ENCODE peak calls at places on chromosomes 16 and 17, in four cellular contexts. A is progenitor cell of endocrine pancreas, Z is heart left ventricle, L is fibroblast of mammary gland. K is an unnamed sample.

GRCh38 chr16:29664133-29664912 is 1.3 kb downstream of the SPN start:
- DNase-seq in Z (no peak), A (no peak), L (no peak), K (no peak)

GRCh38 chr16:30421010-30421409 is 8.8 kb downstream of the DCTPP1 start:
- DNase-seq in Z (no peak), L (no peak), A (no peak), K (no peak)

GRCh38 chr17:27906623-27907022 is 13.5 kb upstream of the LYRM9 start:
- DNase-seq in A (no peak), Z (no peak), L (no peak), K (no peak)

GRCh38 chr17:68509151-68510057 is 2.8 kb upstream of the PRKAR1A start:
- DNase-seq in Z (peak), L (no peak), A (no peak), K (no peak)

GRCh38 chr17:78925662-78926555 is 722 bp upstream of the TIMP2 start:
- DNase-seq in L (peak), Z (peak), A (no peak), K (no peak)

GRCh38 chr17:8904686-8905085 is 37.2 kb upstream of the PIK3R6 start:
- DNase-seq in Z (no peak), L (no peak), A (no peak), K (no peak)

GRCh38 chr17:77501101-77501566 is 360.4 kb downstream of the SEC14L1 start:
- DNase-seq in A (no peak), Z (no peak), L (peak), K (no peak)

GRCh38 chr16:87897563-87898505 is 28.5 kb upstream of the SLC7A5 start:
- DNase-seq in Z (no peak), A (no peak), L (no peak), K (no peak)

GRCh38 chr16:87974190-87974589 is 23.0 kb downstream of the BANP start:
- DNase-seq in Z (no peak), A (no peak), L (no peak), K (no peak)

GRCh38 chr17:11238710-11239109 is 2.3 kb upstream of the SHISA6 start:
- DNase-seq in L (no peak), Z (no peak), A (no peak), K (no peak)

GRCh38 chr17:35449371-35449931 is 885 bp upstream of the SLFN13 start:
- DNase-seq in Z (peak), A (no peak), L (peak), K (no peak)

GRCh38 chr17:63419949-63420867 is 25.9 kb downstream of the CYB561 start:
- DNase-seq in Z (no peak), L (no peak), A (no peak), K (no peak)

GRCh38 chr17:37774508-37774907 is 29.6 kb upstream of the HNF1B start:
- DNase-seq in A (no peak), Z (no peak), L (no peak), K (no peak)

GRCh38 chr17:70913086-70913485 is 743.8 kb downstream of the KCNJ2 start:
- DNase-seq in L (peak), Z (no peak), A (no peak), K (no peak)

GRCh38 chr17:901964-902363 is 77.6 kb downstream of the NXN start:
- DNase-seq in A (no peak), L (no peak), Z (no peak), K (no peak)

GRCh38 chr17:57622886-57623433 is 122.1 kb downstream of the CCDC182 start:
- DNase-seq in Z (no peak), L (peak), A (no peak), K (no peak)

GRCh38 chr17:80871341-80871740 is 120.3 kb upstream of the CHMP6 start:
- DNase-seq in A (no peak), Z (no peak), L (no peak), K (no peak)

GRCh38 chr16:3171181-3171854 is 16.7 kb upstream of the OR1F1 start:
- DNase-seq in L (no peak), Z (no peak), A (no peak), K (no peak)

GRCh38 chr17:48711128-48711527 is 11.2 kb downstream of the PRAC1 start:
- DNase-seq in A (no peak), L (no peak), Z (no peak), K (no peak)

GRCh38 chr16:15887283-15887682 is 1.1 kb downstream of the CEP20 start:
- DNase-seq in Z (no peak), L (peak), A (no peak), K (no peak)

GRCh38 chr17:4584835-4585187 is 482 bp downstream of the SMTNL2 start:
- DNase-seq in A (no peak), L (no peak), Z (no peak), K (no peak)

GRCh38 chr16:4270091-4270490 is 2.7 kb downstream of the TFAP4 start:
- DNase-seq in Z (no peak), A (no peak), L (no peak), K (no peak)

GRCh38 chr16:4273858-4274291 is 1.1 kb upstream of the TFAP4 start:
- DNase-seq in L (peak), A (no peak), Z (peak), K (no peak)

GRCh38 chr16:4270595-4270994 is 2.2 kb downstream of the TFAP4 start:
- DNase-seq in L (no peak), A (no peak), Z (no peak), K (no peak)

GRCh38 chr16:4272114-4272954 is 489 bp downstream of the TFAP4 start:
- DNase-seq in L (peak), Z (peak), A (peak), K (no peak)

GRCh38 chr16:4271176-4272113 is 1.4 kb downstream of the TFAP4 start:
- DNase-seq in A (peak), Z (peak), L (peak), K (peak)
- TF ChIP-seq CTCF in A (peak), Z (no peak), L (no peak), K (no peak)

GRCh38 chr17:74776990-74777389 is 845 bp upstream of the NAT9 start:
- DNase-seq in L (no peak), Z (no peak), A (no peak), K (no peak)

GRCh38 chr17:74773871-74774286 is 2.3 kb downstream of the NAT9 start:
- DNase-seq in L (peak), Z (no peak), A (no peak), K (no peak)

GRCh38 chr17:74777884-74778490 is 1.8 kb upstream of the NAT9 start:
- DNase-seq in L (peak), A (no peak), Z (no peak), K (no peak)

GRCh38 chr17:74775409-74776043 is 619 bp downstream of the NAT9 start:
- DNase-seq in Z (no peak), L (no peak), A (no peak), K (no peak)

DNA sequence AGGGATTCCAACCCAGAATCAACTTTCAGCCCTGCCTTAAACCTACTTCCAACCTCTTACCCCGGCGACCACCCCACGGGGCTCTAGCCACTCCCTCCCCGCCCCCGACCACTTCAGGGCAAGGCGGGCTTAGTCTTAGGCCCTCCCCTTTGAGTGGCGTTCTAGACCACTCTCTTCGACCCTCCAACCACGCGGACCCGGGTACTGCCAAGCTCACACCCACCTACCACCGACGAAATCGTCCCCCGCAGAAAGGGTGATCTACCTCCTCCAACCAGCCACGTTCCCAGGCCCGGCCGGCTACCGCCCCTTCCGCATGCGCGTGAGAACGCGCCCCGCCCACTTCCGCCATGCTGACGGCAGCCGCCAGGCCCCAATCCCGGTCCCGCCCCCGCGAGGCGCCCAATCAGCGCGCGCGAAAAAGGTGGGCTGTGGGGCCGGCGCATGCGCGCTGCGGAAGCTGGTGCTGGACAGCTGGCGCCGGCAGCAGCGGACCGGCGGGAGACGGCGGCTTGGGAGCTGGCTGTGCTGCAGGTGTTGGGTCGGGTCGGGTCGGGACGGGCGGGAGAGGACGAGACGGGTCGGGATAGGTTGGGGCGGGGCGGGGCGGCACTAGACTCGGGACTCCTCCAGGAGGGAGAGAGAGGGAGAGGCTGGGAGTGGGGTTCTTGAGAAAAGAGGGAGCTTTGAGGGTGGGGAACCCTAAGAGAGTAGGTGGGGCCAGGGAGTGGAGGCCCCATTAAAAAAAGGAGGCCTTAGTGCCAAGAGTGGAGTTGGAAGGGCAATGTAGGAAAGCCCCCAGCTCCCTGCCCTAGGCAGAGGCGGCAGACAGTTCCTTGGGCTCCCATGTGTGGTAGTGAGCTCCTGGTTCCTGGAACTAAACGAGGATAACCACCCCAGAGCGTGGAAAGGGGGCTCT is at the start of gene NAT9:
- DNase-seq in Z (peak), L (peak), A (peak), K (peak)
- TF ChIP-seq CTCF in Z (no peak), L (no peak), A (no peak), K (no peak)

GRCh38 chr16:75455677-75456076 is 8.8 kb downstream of the TMEM170A start:
- DNase-seq in A (no peak), L (no peak), Z (no peak), K (no peak)
- TF ChIP-seq CTCF in A (no peak), L (no peak), Z (no peak), K (no peak)

GRCh38 chr16:85173981-85174751 is 61.9 kb upstream of the CIBAR2 start:
- DNase-seq in Z (no peak), L (peak), A (no peak), K (no peak)

GRCh38 chr16:85172465-85173071 is 60.3 kb upstream of the CIBAR2 start:
- DNase-seq in A (no peak), Z (peak), L (peak), K (no peak)

GRCh38 chr16:85174871-85175723 is 62.8 kb upstream of the CIBAR2 start:
- DNase-seq in L (peak), Z (no peak), A (no peak), K (no peak)

GRCh38 chr16:85171809-85172464 is 59.7 kb upstream of the CIBAR2 start:
- DNase-seq in Z (no peak), L (no peak), A (no peak), K (no peak)

DNA sequence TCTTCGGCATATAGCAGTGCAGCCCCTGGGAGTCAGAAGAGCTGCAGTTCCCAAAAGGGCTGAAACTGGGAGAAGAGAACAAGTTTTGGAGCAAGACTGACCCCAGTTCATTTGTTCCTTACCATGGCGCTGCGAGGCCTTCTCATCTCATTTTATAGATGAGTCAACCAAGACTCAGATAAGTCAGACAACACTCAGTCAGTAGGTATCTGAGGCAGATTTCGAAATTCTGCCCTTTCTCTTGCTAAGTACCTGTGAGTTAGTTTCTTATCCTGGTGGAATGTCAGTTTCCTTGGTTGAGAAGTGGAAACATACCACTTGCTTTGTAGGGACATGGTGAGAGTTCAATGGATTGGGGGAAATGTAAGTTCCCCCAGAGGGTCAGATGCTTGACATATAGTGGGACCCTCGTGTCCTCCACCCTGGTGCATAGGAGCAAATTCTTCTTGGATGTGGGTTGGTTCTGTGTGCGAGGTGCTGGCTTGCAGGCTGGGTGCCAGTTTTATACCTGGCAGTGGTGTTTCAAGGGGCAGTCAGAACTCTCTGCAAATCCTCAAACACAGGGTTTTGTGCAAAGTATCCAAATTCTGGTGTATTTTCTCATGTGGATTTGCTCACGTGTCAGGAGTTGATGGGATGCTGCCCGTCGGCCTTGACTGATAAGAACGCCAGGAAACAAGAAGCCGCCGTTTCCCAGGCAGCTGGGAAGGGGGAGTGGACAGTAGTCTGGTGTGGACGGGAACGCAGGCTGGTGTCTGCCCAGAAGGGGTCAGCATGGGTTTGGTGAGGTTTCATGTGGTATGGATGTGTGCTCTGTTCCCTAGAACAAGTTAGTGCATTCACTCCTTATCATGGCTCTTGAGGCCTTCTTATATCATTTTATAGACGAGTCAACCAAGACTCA is 61.1 kb upstream of the CIBAR2 start:
- DNase-seq in A (no peak), L (peak), Z (no peak), K (no peak)
- TF ChIP-seq CTCF in A (no peak), L (peak), Z (peak), K (no peak)

GRCh38 chr16:1941162-1941923 is 1.7 kb downstream of the MSRB1 start:
- DNase-seq in A (no peak), L (no peak), Z (no peak), K (no peak)
- TF ChIP-seq CTCF in A (peak), L (no peak), Z (peak), K (no peak)

GRCh38 chr16:57284206-57284951 is at the start of gene PLLP:
- DNase-seq in Z (peak), A (peak), L (no peak), K (no peak)
- TF ChIP-seq CTCF in Z (no peak), A (no peak), L (no peak), K (no peak)

DNA sequence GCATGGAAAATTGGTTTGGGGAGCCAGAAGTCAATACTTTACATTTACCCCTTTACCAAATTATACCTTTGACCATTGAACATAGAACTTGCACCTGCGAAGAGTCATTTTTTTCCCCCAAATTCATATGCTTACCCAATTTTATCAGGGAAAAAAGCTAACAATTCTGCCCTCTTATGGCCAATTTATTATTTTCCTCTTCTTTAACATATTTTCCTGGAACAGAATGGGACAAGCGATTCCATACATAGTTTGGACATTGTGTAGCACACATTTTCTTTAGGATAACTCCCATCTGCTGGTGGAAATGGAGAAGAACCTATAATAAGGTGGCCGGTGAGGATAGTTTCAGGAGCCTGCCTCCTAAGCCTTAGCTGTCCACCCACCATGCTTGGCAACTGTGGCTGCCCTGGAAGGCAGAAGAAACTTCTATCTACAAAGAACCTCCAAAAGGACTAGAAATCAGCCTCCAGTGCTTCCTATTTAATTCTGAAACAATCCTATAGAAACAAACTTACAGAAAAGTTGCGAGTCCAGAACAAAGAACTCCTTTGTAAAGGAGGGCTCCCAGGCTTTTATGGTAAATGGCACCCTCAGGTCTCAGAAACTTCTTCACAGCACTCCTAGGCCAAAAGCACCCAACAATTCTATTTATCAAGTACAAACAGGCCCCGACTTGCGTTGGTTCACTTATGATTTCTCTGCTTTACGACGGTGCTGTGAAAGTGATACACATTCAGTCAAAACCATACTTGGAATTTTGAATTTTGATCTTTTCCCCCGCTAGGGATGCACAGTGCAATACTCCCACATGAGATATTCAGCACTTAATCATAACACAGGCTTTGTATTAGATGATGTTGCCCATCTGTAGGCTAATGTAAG is 64.1 kb upstream of the CACNG4 start:
- DNase-seq in A (no peak), L (peak), Z (no peak), K (no peak)
- TF ChIP-seq CTCF in A (peak), L (peak), Z (peak), K (no peak)

K was measured in omental fat pad.